ENCODE peak calls at places on chromosomes 13 and 19, in four cellular contexts. F is gastrocnemius medialis, E is AG04449, T is fibroblast of lung. H is an unnamed sample.

GRCh38 chr19:38815059-38816001 is 2.6 kb upstream of the LGALS4 start:
- DNase-seq in F (no peak), E (no peak), T (no peak), H (no peak)

GRCh38 chr13:102294407-102295018 is 107.3 kb downstream of the FGF14 start:
- DNase-seq in F (no peak), E (no peak), T (peak; percentile 31), H (no peak)

GRCh38 chr13:112066624-112067004 is 335 bp upstream of the SOX1 start:
- DNase-seq in F (no peak), E (no peak), T (peak; percentile 38), H (no peak)

GRCh38 chr19:2170219-2170618 is 6.5 kb downstream of the DOT1L start:
- DNase-seq in F (no peak), E (no peak), T (no peak), H (no peak)

GRCh38 chr19:5313307-5313706 is 27.3 kb downstream of the PTPRS start:
- DNase-seq in F (no peak), E (no peak), T (no peak), H (no peak)

GRCh38 chr13:73596382-73596781 is 537.6 kb downstream of the KLF5 start:
- DNase-seq in F (no peak), E (no peak), T (no peak), H (no peak)

GRCh38 chr13:64007334-64007733 is 2591.7 kb upstream of the PCDH20 start:
- DNase-seq in F (no peak), E (no peak), T (no peak), H (no peak)

GRCh38 chr19:38265213-38265861 is 964 bp downstream of the SPINT2 start:
- DNase-seq in F (no peak), E (no peak), T (no peak), H (peak; percentile 27)

GRCh38 chr13:38535271-38535670 is 151.6 kb upstream of the FREM2 start:
- DNase-seq in F (no peak), E (no peak), T (no peak), H (no peak)

GRCh38 chr19:42272989-42273406 is 3.9 kb downstream of the CIC start:
- DNase-seq in F (no peak), E (no peak), T (no peak), H (no peak)

GRCh38 chr13:81487151-81487550 is 1146.2 kb upstream of the SPRY2 start:
- DNase-seq in F (no peak), E (no peak), T (no peak), H (peak; percentile 6)

GRCh38 chr13:20461481-20461859 is 64.2 kb downstream of the CRYL1 start:
- DNase-seq in F (no peak), E (no peak), T (no peak), H (peak; percentile 44)

GRCh38 chr13:75135325-75135825 is 346.6 kb downstream of the TBC1D4 start:
- DNase-seq in F (no peak), E (peak; percentile 95), T (peak; percentile 98), H (peak; percentile 97)

GRCh38 chr13:37701306-37701705 is 102.7 kb upstream of the POSTN start:
- DNase-seq in F (no peak), E (no peak), T (peak; percentile 81), H (no peak)

GRCh38 chr13:110910013-110910890 is 4.6 kb downstream of the ANKRD10 start:
- DNase-seq in F (peak; percentile 41), E (no peak), T (no peak), H (no peak)
- H3K4me3 ChIP-seq in F (no peak overlapping the region), E (no peak overlapping the region), T (no peak overlapping the region), H (no peak overlapping the region)

GRCh38 chr19:11323601-11324078 is 15.8 kb downstream of the RAB3D start:
- DNase-seq in F (no peak), E (no peak), T (no peak), H (no peak)

GRCh38 chr19:11322269-11323024 is 17.0 kb downstream of the RAB3D start:
- DNase-seq in F (no peak), E (no peak), T (no peak), H (no peak)

GRCh38 chr19:11324748-11325389 is 14.6 kb downstream of the RAB3D start:
- DNase-seq in F (no peak), E (no peak), T (no peak), H (no peak)

GRCh38 chr19:11324079-11324661 is 15.3 kb downstream of the RAB3D start:
- DNase-seq in F (peak; percentile 53), E (peak; percentile 87), T (peak; percentile 95), H (peak; percentile 81)

GRCh38 chr19:11321206-11322126 is 18.0 kb downstream of the RAB3D start:
- DNase-seq in F (no peak), E (no peak), T (no peak), H (no peak)
- TF ChIP-seq CTCF in F (no peak), E (no peak), T (no peak), H (no peak)

DNA sequence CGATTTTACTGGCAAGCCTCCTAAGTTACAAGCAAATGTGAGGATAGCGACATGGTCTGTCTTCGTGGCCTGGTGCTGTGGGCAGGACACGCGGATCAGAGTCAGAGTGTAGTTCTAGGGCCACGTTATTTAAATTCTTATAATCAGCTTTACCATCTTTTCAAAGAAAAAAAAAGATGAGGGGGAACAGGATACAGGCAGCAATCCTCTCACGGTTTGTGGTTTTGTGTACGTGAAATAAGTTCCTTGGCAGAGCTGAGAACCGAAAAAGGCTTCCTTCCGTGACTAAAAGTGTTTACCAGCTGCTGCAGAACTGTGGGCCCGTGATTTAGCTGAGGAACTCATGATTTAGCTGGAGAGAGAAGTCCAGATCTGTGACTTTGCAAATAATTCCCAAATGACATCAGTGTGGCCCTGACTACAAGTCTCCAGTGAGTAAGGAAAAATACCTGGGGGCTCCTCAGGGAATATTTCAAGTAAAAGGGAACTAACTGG is 27.2 kb downstream of the RCBTB2 start:
- DNase-seq in F (peak; percentile 41), E (no peak), T (peak; percentile 52), H (no peak)
- H3K4me3 ChIP-seq in F (no peak overlapping the region), E (no peak overlapping the region), T (no peak overlapping the region), H (no peak overlapping the region)

DNA sequence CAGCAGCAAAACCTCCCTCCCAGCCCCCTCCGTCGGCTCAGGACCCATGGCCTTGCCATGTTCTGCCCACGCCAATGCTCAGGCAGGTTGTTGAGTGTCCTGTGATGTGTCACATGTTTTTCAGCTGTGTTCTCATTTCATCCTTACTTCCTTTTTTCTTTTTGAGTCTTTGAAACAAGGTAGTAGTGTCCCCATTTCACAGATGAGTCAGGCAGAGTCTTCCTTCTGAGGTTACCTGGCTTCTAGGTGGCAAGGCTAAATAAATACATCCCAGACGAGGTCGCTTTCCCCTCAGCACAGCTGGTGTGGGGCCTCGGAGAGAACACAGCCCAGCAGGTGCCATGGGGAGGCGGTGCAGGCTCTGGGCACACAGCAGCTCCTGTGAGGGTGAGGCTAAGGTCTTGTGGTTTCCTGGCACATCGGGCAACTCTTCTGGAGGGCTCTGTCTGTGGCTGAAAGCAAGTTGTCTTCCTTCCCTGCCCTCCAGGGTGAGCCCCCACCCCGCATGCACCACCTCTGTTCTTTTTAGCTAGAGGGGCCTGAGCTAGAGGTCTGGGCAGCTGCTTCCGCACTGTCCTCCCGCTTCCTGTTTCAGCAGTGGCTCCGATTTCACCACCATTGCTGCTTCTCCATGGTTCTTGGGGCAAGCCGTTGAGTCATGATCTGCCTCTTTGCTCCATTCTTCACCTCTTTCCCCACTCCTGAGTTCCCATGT is 15.1 kb downstream of the PRAM1 start:
- DNase-seq in F (no peak), E (no peak), T (no peak), H (no peak)
- TF ChIP-seq CTCF in F (no peak), E (no peak), T (no peak), H (no peak)

GRCh38 chr13:114078501-114079451 is 53.6 kb downstream of the RASA3 start:
- DNase-seq in F (no peak), E (no peak), T (peak; percentile 64), H (no peak)
- H3K4me3 ChIP-seq in F (no peak overlapping the region), E (no peak overlapping the region), T (no peak overlapping the region), H (no peak overlapping the region)

GRCh38 chr13:100828226-100828625 is 153.6 kb upstream of the TMTC4 start:
- DNase-seq in F (no peak), E (no peak), T (no peak), H (no peak)
- TF ChIP-seq CTCF in F (no peak), E (no peak), T (no peak), H (peak; percentile 36)

GRCh38 chr13:80336335-80336734 is 4.6 kb downstream of the SPRY2 start:
- DNase-seq in F (no peak), E (no peak), T (peak; percentile 52), H (no peak)
- H3K4me3 ChIP-seq in F (peak overlapping the region; percentile 69), E (peak overlapping the region; percentile 91), T (peak overlapping the region; percentile 92), H (peak overlapping the region; percentile 100)

GRCh38 chr13:44026194-44026593 is 146.5 kb downstream of the LACC1 start:
- DNase-seq in F (no peak), E (no peak), T (no peak), H (no peak)
- TF ChIP-seq CTCF in F (no peak), E (no peak), T (no peak), H (no peak)

GRCh38 chr13:39600766-39601165 is 2.2 kb downstream of the LHFPL6 start:
- DNase-seq in F (no peak), E (no peak), T (no peak), H (no peak)
- H3K4me3 ChIP-seq in F (peak overlapping the region; percentile 61), E (peak overlapping the region; percentile 87), T (peak overlapping the region; percentile 85), H (peak overlapping the region; percentile 90)